ENCODE peak calls at places on chromosomes 7 and 10, in eight cellular contexts. One of them, this sample, is unnamed.

GRCh38 chr7:15508258-15508657 is 53.6 kb downstream of the AGMO start:
- DNase-seq in Panc1: no peak
- DNase-seq in tibial nerve: no peak
- DNase-seq in pancreas: no peak
- DNase-seq in neural progenitor cell: no peak
- DNase-seq in left ventricle myocardium inferior: no peak
- DNase-seq in PC-9: no peak
- DNase-seq in A549: no peak
- DNase-seq in this sample: no peak

GRCh38 chr10:120713573-120713972 is 137.6 kb upstream of the WDR11 start:
- DNase-seq in Panc1: no peak
- DNase-seq in tibial nerve: no peak
- DNase-seq in pancreas: no peak
- DNase-seq in neural progenitor cell: no peak
- DNase-seq in left ventricle myocardium inferior: no peak
- DNase-seq in PC-9: no peak
- DNase-seq in A549: no peak
- DNase-seq in this sample: no peak

GRCh38 chr7:126605553-126605952 is 647.2 kb downstream of the GRM8 start:
- DNase-seq in Panc1: no peak
- DNase-seq in tibial nerve: no peak
- DNase-seq in pancreas: no peak
- DNase-seq in neural progenitor cell: no peak
- DNase-seq in left ventricle myocardium inferior: no peak
- DNase-seq in PC-9: no peak
- DNase-seq in A549: no peak
- DNase-seq in this sample: no peak

GRCh38 chr10:58993480-58994221 is 182.8 kb upstream of the PHYHIPL start:
- DNase-seq in Panc1: no peak
- DNase-seq in tibial nerve: no peak
- DNase-seq in pancreas: no peak
- DNase-seq in neural progenitor cell: no peak
- DNase-seq in left ventricle myocardium inferior: no peak
- DNase-seq in PC-9: no peak
- DNase-seq in A549: no peak
- DNase-seq in this sample: no peak

GRCh38 chr10:71952745-71953144 is 11.4 kb upstream of the CHST3 start:
- DNase-seq in Panc1: no peak
- DNase-seq in tibial nerve: no peak
- DNase-seq in pancreas: no peak
- DNase-seq in neural progenitor cell: no peak
- DNase-seq in left ventricle myocardium inferior: no peak
- DNase-seq in PC-9: no peak
- DNase-seq in A549: no peak
- DNase-seq in this sample: no peak

GRCh38 chr7:50497068-50497642 is 47.0 kb upstream of the FIGNL1 start:
- DNase-seq in Panc1: no peak
- DNase-seq in tibial nerve: no peak
- DNase-seq in pancreas: no peak
- DNase-seq in neural progenitor cell: no peak
- DNase-seq in left ventricle myocardium inferior: no peak
- DNase-seq in PC-9: no peak
- DNase-seq in A549: no peak
- DNase-seq in this sample: no peak

GRCh38 chr7:80795174-80795573 is 123.7 kb downstream of the SEMA3C start:
- DNase-seq in Panc1: no peak
- DNase-seq in tibial nerve: no peak
- DNase-seq in pancreas: no peak
- DNase-seq in neural progenitor cell: no peak
- DNase-seq in left ventricle myocardium inferior: no peak
- DNase-seq in PC-9: no peak
- DNase-seq in A549: no peak
- DNase-seq in this sample: no peak

GRCh38 chr7:41336981-41337380 is 365.9 kb downstream of the INHBA start:
- DNase-seq in Panc1: no peak
- DNase-seq in tibial nerve: no peak
- DNase-seq in pancreas: no peak
- DNase-seq in neural progenitor cell: no peak
- DNase-seq in left ventricle myocardium inferior: no peak
- DNase-seq in PC-9: no peak
- DNase-seq in A549: no peak
- DNase-seq in this sample: no peak

GRCh38 chr10:95451568-95452524 is 109.3 kb downstream of the SORBS1 start:
- DNase-seq in Panc1: no peak
- DNase-seq in tibial nerve: no peak
- DNase-seq in pancreas: no peak
- DNase-seq in neural progenitor cell: no peak
- DNase-seq in left ventricle myocardium inferior: no peak
- DNase-seq in PC-9: no peak
- DNase-seq in A549: no peak
- DNase-seq in this sample: no peak

GRCh38 chr7:101618207-101618839 is 10.8 kb downstream of the MYL10 start:
- DNase-seq in Panc1: no peak
- DNase-seq in tibial nerve: no peak
- DNase-seq in pancreas: no peak
- DNase-seq in neural progenitor cell: no peak
- DNase-seq in left ventricle myocardium inferior: no peak
- DNase-seq in PC-9: no peak
- DNase-seq in A549: no peak
- DNase-seq in this sample: no peak

GRCh38 chr10:89062861-89063260 is 72.3 kb downstream of the FAS start:
- DNase-seq in Panc1: no peak
- DNase-seq in tibial nerve: no peak
- DNase-seq in pancreas: no peak
- DNase-seq in neural progenitor cell: no peak
- DNase-seq in left ventricle myocardium inferior: peak; percentile 67
- DNase-seq in PC-9: no peak
- DNase-seq in A549: no peak
- DNase-seq in this sample: no peak

GRCh38 chr10:22323538-22324305 is 2.8 kb downstream of the BMI1 start:
- DNase-seq in Panc1: no peak
- DNase-seq in tibial nerve: no peak
- DNase-seq in pancreas: no peak
- DNase-seq in neural progenitor cell: no peak
- DNase-seq in left ventricle myocardium inferior: no peak
- DNase-seq in PC-9: no peak
- DNase-seq in A549: no peak
- DNase-seq in this sample: no peak

GRCh38 chr10:86757110-86757790 is 831 bp downstream of the BMPR1A start:
- DNase-seq in Panc1: no peak
- DNase-seq in tibial nerve: peak; percentile 36
- DNase-seq in pancreas: peak; percentile 26
- DNase-seq in neural progenitor cell: peak; percentile 61
- DNase-seq in left ventricle myocardium inferior: peak; percentile 25
- DNase-seq in PC-9: peak; percentile 17
- DNase-seq in A549: peak; percentile 62
- DNase-seq in this sample: no peak

DNA sequence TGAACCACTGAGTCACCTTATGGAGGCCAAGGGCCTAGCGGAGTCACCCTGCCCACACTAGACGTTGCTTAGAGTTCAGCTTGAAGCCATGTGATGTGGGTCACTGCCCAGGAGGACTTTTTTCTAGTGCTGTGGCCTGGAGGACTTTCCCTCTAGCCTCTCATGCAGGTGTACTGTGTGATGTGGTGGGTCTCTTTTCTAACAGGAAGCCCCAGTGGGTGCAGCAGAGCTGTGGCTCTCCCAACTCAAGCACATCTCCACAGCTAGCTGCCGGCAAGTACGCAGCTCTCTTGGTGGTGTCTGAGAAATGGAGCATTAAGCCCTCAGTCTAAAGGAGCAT is 13.6 kb downstream of the POR start:
- DNase-seq in Panc1: no peak
- DNase-seq in tibial nerve: no peak
- DNase-seq in pancreas: no peak
- DNase-seq in neural progenitor cell: no peak
- DNase-seq in left ventricle myocardium inferior: no peak
- DNase-seq in PC-9: no peak
- DNase-seq in A549: no peak
- DNase-seq in this sample: no peak
- H3K27ac ChIP-seq in Panc1: no peak overlapping the region
- H3K27ac ChIP-seq in tibial nerve: no peak overlapping the region
- H3K27ac ChIP-seq in pancreas: no peak overlapping the region
- H3K27ac ChIP-seq in neural progenitor cell: no peak overlapping the region
- H3K27ac ChIP-seq in left ventricle myocardium inferior: no peak overlapping the region
- H3K27ac ChIP-seq in PC-9: no peak overlapping the region
- H3K27ac ChIP-seq in A549: no peak overlapping the region
- H3K27ac ChIP-seq in this sample: no peak overlapping the region

DNA sequence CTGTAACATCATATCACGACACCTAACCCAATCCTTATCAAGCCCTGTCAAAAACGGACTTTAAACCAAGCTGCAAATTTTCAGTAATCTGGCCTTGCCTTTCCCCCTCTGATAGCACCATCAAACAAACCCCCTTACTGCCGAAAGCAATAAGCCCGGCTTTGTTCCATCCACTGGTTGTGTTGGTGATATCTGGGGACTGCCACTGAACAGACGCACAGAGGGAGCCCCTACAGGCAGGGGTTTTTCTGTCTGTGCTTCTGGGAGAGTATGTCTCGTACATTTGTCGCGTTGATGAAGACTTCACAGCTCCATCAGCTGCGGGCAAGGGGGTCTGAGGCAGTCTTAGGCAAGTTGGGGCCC is 550 bp upstream of the PLAU start:
- DNase-seq in Panc1: no peak
- DNase-seq in tibial nerve: no peak
- DNase-seq in pancreas: no peak
- DNase-seq in neural progenitor cell: peak; percentile 58
- DNase-seq in left ventricle myocardium inferior: no peak
- DNase-seq in PC-9: peak; percentile 33
- DNase-seq in A549: peak; percentile 48
- DNase-seq in this sample: no peak
- H3K27ac ChIP-seq in Panc1: peak overlapping the region; percentile 97
- H3K27ac ChIP-seq in tibial nerve: no peak overlapping the region
- H3K27ac ChIP-seq in pancreas: no peak overlapping the region
- H3K27ac ChIP-seq in neural progenitor cell: no peak overlapping the region
- H3K27ac ChIP-seq in left ventricle myocardium inferior: peak overlapping the region; percentile 92
- H3K27ac ChIP-seq in PC-9: peak overlapping the region; percentile 97
- H3K27ac ChIP-seq in A549: peak overlapping the region; percentile 91
- H3K27ac ChIP-seq in this sample: peak overlapping the region; percentile 95

GRCh38 chr10:92830478-92831389 is 17.6 kb upstream of the EXOC6 start:
- DNase-seq in Panc1: no peak
- DNase-seq in tibial nerve: no peak
- DNase-seq in pancreas: no peak
- DNase-seq in neural progenitor cell: no peak
- DNase-seq in left ventricle myocardium inferior: no peak
- DNase-seq in PC-9: no peak
- DNase-seq in A549: no peak
- DNase-seq in this sample: no peak
- H3K27ac ChIP-seq in Panc1: no peak overlapping the region
- H3K27ac ChIP-seq in tibial nerve: no peak overlapping the region
- H3K27ac ChIP-seq in pancreas: no peak overlapping the region
- H3K27ac ChIP-seq in neural progenitor cell: no peak overlapping the region
- H3K27ac ChIP-seq in left ventricle myocardium inferior: peak overlapping the region; percentile 60
- H3K27ac ChIP-seq in PC-9: no peak overlapping the region
- H3K27ac ChIP-seq in A549: no peak overlapping the region
- H3K27ac ChIP-seq in this sample: no peak overlapping the region

GRCh38 chr10:26805567-26806245 is 55.1 kb downstream of the ABI1 start:
- DNase-seq in Panc1: no peak
- DNase-seq in tibial nerve: no peak
- DNase-seq in pancreas: no peak
- DNase-seq in neural progenitor cell: no peak
- DNase-seq in left ventricle myocardium inferior: no peak
- DNase-seq in PC-9: no peak
- DNase-seq in A549: no peak
- DNase-seq in this sample: no peak
- H3K27ac ChIP-seq in Panc1: no peak overlapping the region
- H3K27ac ChIP-seq in tibial nerve: no peak overlapping the region
- H3K27ac ChIP-seq in pancreas: no peak overlapping the region
- H3K27ac ChIP-seq in neural progenitor cell: no peak overlapping the region
- H3K27ac ChIP-seq in left ventricle myocardium inferior: no peak overlapping the region
- H3K27ac ChIP-seq in PC-9: no peak overlapping the region
- H3K27ac ChIP-seq in A549: no peak overlapping the region
- H3K27ac ChIP-seq in this sample: no peak overlapping the region

DNA sequence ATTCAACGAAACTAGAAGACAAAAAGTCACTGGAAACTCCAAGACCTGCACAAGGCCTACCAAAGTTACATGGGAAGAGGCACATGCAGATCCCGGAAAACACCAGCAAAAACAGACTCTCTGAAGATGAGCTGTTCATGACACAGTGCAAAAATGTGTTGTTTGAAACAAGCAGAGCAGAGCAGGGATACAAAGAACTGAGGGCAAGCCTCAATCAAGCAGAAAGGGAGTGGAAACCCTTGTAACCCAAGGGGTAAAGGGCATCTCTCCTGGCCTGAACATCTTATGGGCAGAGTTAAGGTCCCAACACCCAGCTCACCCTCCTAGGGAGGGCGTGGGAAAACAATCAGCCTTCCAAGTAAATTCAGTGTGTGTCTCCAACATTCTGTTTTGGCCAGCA is 10.6 kb downstream of the PSPH start:
- DNase-seq in Panc1: no peak
- DNase-seq in tibial nerve: no peak
- DNase-seq in pancreas: no peak
- DNase-seq in neural progenitor cell: no peak
- DNase-seq in left ventricle myocardium inferior: no peak
- DNase-seq in PC-9: no peak
- DNase-seq in A549: no peak
- DNase-seq in this sample: no peak
- H3K27ac ChIP-seq in Panc1: no peak overlapping the region
- H3K27ac ChIP-seq in tibial nerve: no peak overlapping the region
- H3K27ac ChIP-seq in pancreas: no peak overlapping the region
- H3K27ac ChIP-seq in neural progenitor cell: no peak overlapping the region
- H3K27ac ChIP-seq in left ventricle myocardium inferior: no peak overlapping the region
- H3K27ac ChIP-seq in PC-9: no peak overlapping the region
- H3K27ac ChIP-seq in A549: no peak overlapping the region
- H3K27ac ChIP-seq in this sample: no peak overlapping the region

DNA sequence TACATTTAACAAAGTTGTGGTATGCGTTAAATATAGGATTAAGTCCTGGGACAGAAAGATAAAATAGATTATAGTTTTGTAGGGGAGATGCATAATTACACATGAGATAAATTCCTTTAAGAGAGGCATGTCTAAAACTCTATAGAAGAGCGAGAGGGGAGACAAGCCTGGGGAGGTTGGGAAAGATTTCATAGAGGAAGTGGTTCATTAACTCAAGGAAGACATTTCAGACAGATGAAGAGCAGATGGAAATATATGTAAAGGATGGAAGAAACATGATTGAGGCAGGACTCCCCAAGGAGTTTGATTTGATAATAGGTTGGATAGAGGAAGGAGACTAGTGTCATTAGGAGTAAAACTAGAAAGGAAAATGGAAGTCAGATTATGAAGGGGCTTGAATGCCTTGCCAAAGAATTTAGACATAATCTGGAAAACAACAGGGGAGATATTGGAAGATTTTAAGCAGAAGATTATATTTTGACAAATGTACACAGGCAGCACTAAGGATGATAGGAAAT is 96.1 kb downstream of the PHTF2 start:
- DNase-seq in Panc1: no peak
- DNase-seq in tibial nerve: no peak
- DNase-seq in pancreas: no peak
- DNase-seq in neural progenitor cell: no peak
- DNase-seq in left ventricle myocardium inferior: no peak
- DNase-seq in PC-9: no peak
- DNase-seq in A549: no peak
- DNase-seq in this sample: no peak
- H3K27ac ChIP-seq in Panc1: no peak overlapping the region
- H3K27ac ChIP-seq in tibial nerve: no peak overlapping the region
- H3K27ac ChIP-seq in pancreas: no peak overlapping the region
- H3K27ac ChIP-seq in neural progenitor cell: no peak overlapping the region
- H3K27ac ChIP-seq in left ventricle myocardium inferior: no peak overlapping the region
- H3K27ac ChIP-seq in PC-9: no peak overlapping the region
- H3K27ac ChIP-seq in A549: no peak overlapping the region
- H3K27ac ChIP-seq in this sample: no peak overlapping the region

This sample was measured in epithelial cell of prostate.